ENCODE peak calls at places on chromosomes 7 and 10, in seven cellular contexts. Q is OCI-LY7, Y is colonic mucosa, P is RWPE1, S is astrocyte of the cerebellum, I is AG04450, E is mammary epithelial cell. X is an unnamed sample.

GRCh38 chr10:109587366-109587765 is 335.9 kb downstream of the XPNPEP1 start:
- DNase-seq in I (no peak), Q (no peak), E (peak), S (no peak), Y (no peak), P (no peak), X (no peak)

GRCh38 chr7:131109011-131109756 is 218.5 kb upstream of the MKLN1 start:
- DNase-seq in S (no peak), P (no peak), E (peak), Q (no peak), Y (no peak), I (no peak), X (no peak)

GRCh38 chr10:59376817-59377340 is 14.5 kb upstream of the FAM13C start:
- DNase-seq in I (no peak), E (peak), Y (no peak), P (no peak), S (no peak), Q (no peak), X (no peak)

GRCh38 chr7:28926871-28927597 is 31.1 kb downstream of the TRIL start:
- DNase-seq in I (peak), Y (peak), P (peak), Q (peak), S (peak), E (peak), X (peak)

GRCh38 chr7:18414885-18415284 is 80.7 kb upstream of the HDAC9 start:
- DNase-seq in E (no peak), S (no peak), P (no peak), Q (no peak), I (no peak), Y (no peak), X (no peak)

GRCh38 chr7:74575083-74575803 is 82.3 kb upstream of the GTF2I start:
- DNase-seq in Y (peak), S (peak), P (peak), Q (no peak), I (no peak), E (peak), X (no peak)

GRCh38 chr10:133060022-133060421 is 27.7 kb upstream of the ADGRA1 start:
- DNase-seq in E (no peak), Q (no peak), S (no peak), P (no peak), Y (no peak), I (no peak), X (no peak)

GRCh38 chr10:24872049-24872789 is 80.2 kb downstream of the PRTFDC1 start:
- DNase-seq in Y (no peak), Q (no peak), I (no peak), E (no peak), P (no peak), S (no peak), X (no peak)

GRCh38 chr10:42753507-42754154 is 29.0 kb upstream of the BMS1 start:
- DNase-seq in I (no peak), Q (no peak), P (no peak), S (no peak), E (peak), Y (peak), X (no peak)
- TF ChIP-seq CTCF in I (no peak), Q (no peak), P (peak), S (no peak), E (no peak), Y (no peak), X (no peak)

DNA sequence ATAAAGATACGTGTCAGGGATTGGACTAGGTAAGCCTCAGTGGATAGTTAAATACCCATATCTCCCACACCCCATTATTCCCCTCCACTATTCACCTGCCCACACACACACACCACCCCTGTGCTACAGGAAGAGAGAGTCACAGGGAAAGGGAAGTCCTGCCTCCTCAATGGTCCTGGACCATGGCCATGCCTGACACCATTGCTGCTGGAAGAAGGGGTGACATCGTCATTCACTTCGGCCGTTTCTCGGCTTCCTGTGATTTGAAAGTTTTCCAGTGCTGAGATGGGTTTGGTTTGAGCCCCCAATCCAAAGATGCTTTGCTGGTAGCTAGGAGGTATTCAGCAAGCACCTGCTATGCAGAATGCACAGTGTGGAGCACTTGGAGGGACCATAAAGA is 18.5 kb downstream of the PRKAG2 start:
- DNase-seq in Y (no peak), P (no peak), Q (no peak), I (no peak), S (no peak), E (no peak), X (no peak)
- TF ChIP-seq CTCF in Y (no peak), P (no peak), Q (no peak), I (no peak), S (no peak), E (no peak), X (no peak)

GRCh38 chr7:49187543-49188268 is 263.4 kb downstream of the CDC14C start:
- DNase-seq in I (no peak), S (no peak), Y (no peak), E (no peak), P (no peak), Q (peak), X (no peak)
- TF ChIP-seq CTCF in I (no peak), S (no peak), Y (no peak), E (peak), P (no peak), Q (peak), X (no peak)

GRCh38 chr7:23938937-23939552 is 229.0 kb downstream of the STK31 start:
- DNase-seq in Y (peak), P (peak), Q (peak), S (no peak), E (peak), I (no peak), X (no peak)
- TF ChIP-seq CTCF in Y (peak), P (peak), Q (peak), S (peak), E (peak), I (peak), X (no peak)

DNA sequence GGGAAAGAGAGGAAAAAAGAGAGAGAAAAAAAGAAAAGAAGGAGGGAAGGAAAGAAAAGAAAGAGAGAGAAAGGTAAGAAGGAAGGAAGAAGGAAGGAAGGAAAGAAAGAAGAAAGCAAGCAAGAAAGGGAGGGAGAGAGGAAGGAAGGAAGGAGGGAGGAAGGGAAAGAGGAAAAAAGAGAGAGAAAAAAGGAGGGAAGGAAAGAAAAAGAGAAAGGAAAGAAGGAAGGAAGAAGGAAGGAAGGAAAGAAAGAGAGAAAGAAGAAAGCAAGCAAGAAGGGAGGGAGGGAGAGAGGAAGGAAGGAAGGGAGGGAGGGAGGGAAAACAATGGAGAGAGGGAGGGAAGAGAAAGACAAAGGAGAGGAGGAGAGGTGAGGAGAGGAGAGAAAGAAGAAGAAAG is 135.3 kb downstream of the HECW1 start:
- DNase-seq in P (no peak), Y (no peak), Q (no peak), S (no peak), I (no peak), E (no peak), X (no peak)
- TF ChIP-seq CTCF in P (no peak), Y (no peak), Q (no peak), S (no peak), I (no peak), E (no peak), X (no peak)

GRCh38 chr7:158308001-158308400 is 279.6 kb downstream of the PTPRN2 start:
- DNase-seq in E (no peak), I (no peak), S (no peak), P (no peak), Y (no peak), Q (no peak), X (no peak)
- TF ChIP-seq CTCF in E (no peak), I (no peak), S (no peak), P (no peak), Y (no peak), Q (no peak), X (no peak)

GRCh38 chr7:12434012-12434642 is 30.5 kb upstream of the VWDE start:
- DNase-seq in Q (peak), S (no peak), P (peak), Y (no peak), E (no peak), I (no peak), X (no peak)
- TF ChIP-seq CTCF in Q (peak), S (peak), P (peak), Y (no peak), E (peak), I (peak), X (peak)

DNA sequence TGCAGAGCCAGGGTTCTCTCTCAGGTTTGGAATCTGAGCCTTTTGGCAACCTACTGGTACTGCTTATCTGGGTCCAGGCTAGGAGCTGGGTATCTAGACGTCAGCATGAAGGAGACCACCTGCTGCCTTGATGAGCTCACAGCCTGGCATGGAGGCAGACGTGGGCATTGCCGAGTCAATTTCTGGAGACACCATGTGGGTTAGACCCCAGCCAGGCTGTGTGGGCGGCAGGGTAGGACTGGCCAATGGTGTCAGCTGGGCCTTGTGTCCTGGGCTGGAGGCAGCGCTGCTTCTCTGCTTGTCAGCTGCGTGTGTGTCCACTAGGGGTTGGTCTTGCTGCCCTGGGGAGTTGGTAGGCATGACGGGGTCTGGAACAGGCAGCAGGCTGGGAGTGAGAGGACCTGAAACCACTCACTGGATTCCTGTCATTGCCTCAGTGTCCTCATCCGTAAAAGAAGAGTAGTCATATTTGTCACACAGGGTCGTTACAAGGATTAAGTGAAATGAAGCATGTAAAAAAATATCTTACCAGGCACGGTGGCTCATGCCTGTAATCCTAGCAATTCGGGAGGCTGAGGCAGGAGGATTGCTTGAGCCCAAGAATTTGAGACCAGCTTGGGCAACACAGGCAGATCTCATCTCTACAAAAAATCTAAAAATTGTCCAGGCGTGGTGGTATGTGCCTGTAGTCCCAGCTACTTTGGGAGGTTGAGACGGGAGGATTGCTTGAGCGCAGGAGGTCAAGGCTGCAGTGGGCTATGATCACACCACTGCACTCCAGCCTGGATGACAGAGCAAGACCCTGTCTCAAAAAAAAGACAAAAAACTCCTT is 31.7 kb upstream of the ANKRD2 start:
- DNase-seq in E (no peak), I (no peak), P (no peak), Q (no peak), Y (no peak), S (no peak), X (no peak)
- TF ChIP-seq CTCF in E (no peak), I (no peak), P (no peak), Q (no peak), Y (no peak), S (no peak), X (no peak)

GRCh38 chr10:43407576-43408330 is 1.2 kb downstream of the HNRNPF start:
- DNase-seq in E (peak), I (no peak), Y (peak), P (peak), S (no peak), Q (peak), X (peak)
- TF ChIP-seq CTCF in E (peak), I (peak), Y (peak), P (peak), S (peak), Q (peak), X (peak)

DNA sequence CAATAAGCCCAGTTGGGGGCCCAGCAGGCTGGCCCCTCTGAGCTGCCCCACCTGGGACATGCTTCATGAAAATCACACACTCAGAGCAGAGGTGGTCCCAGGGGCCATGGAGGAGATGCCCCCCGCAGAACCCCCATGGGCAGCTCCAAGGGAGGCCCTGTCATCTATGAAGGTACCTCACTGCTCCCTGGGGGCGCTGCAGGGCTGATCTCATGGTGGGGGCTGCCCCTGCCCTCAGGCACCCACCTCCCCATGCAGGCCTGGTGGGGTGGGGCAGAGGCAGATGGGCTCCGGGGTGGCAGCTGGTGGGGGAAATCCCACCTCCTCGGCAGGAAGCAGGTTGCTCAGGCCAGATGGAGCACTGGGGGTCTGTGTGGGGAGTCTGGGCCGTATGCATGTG is 60.5 kb downstream of the YKT6 start:
- DNase-seq in I (no peak), Q (peak), P (no peak), Y (no peak), E (no peak), S (no peak), X (peak)
- TF ChIP-seq CTCF in I (no peak), Q (peak), P (no peak), Y (no peak), E (no peak), S (no peak), X (peak)

X was measured in B cell.